ENCODE peak calls at places on chromosomes 5 and 9, in seven cellular contexts. One of them, this sample, is unnamed.

GRCh38 chr5:163498886-163499285 is 6.5 kb upstream of the MAT2B start:
- DNase-seq in epithelial cell of esophagus: peak; percentile 34
- DNase-seq in brain microvascular endothelial cell: peak; percentile 83
- DNase-seq in neural progenitor cell: no peak
- DNase-seq in mammary epithelial cell: peak; percentile 13
- DNase-seq in dorsolateral prefrontal cortex: no peak
- DNase-seq in H1: no peak
- DNase-seq in this sample: no peak

GRCh38 chr9:95441081-95441480 is 75.7 kb downstream of the PTCH1 start:
- DNase-seq in neural progenitor cell: no peak
- DNase-seq in dorsolateral prefrontal cortex: no peak
- DNase-seq in epithelial cell of esophagus: no peak
- DNase-seq in mammary epithelial cell: no peak
- DNase-seq in H1: peak; percentile 10
- DNase-seq in brain microvascular endothelial cell: no peak
- DNase-seq in this sample: no peak

GRCh38 chr5:177470759-177471536 is 2.5 kb downstream of the DBN1 start:
- DNase-seq in neural progenitor cell: no peak
- DNase-seq in brain microvascular endothelial cell: peak; percentile 74
- DNase-seq in dorsolateral prefrontal cortex: no peak
- DNase-seq in mammary epithelial cell: no peak
- DNase-seq in H1: no peak
- DNase-seq in epithelial cell of esophagus: peak; percentile 63
- DNase-seq in this sample: no peak

GRCh38 chr5:150661821-150662596 is 958 bp downstream of the MYOZ3 start:
- DNase-seq in brain microvascular endothelial cell: no peak
- DNase-seq in dorsolateral prefrontal cortex: no peak
- DNase-seq in neural progenitor cell: no peak
- DNase-seq in epithelial cell of esophagus: no peak
- DNase-seq in mammary epithelial cell: no peak
- DNase-seq in H1: no peak
- DNase-seq in this sample: no peak

GRCh38 chr9:17536027-17536426 is 42.8 kb upstream of the SH3GL2 start:
- DNase-seq in dorsolateral prefrontal cortex: no peak
- DNase-seq in mammary epithelial cell: peak; percentile 68
- DNase-seq in epithelial cell of esophagus: peak; percentile 70
- DNase-seq in H1: no peak
- DNase-seq in brain microvascular endothelial cell: no peak
- DNase-seq in neural progenitor cell: no peak
- DNase-seq in this sample: no peak

GRCh38 chr9:109910616-109911568 is 130.9 kb downstream of the PALM2AKAP2 start:
- DNase-seq in brain microvascular endothelial cell: peak; percentile 52
- DNase-seq in H1: no peak
- DNase-seq in epithelial cell of esophagus: peak; percentile 60
- DNase-seq in dorsolateral prefrontal cortex: no peak
- DNase-seq in mammary epithelial cell: peak; percentile 20
- DNase-seq in neural progenitor cell: no peak
- DNase-seq in this sample: no peak

GRCh38 chr5:90590-91547 is 1.1 kb upstream of the PLEKHG4B start:
- DNase-seq in neural progenitor cell: no peak
- DNase-seq in mammary epithelial cell: no peak
- DNase-seq in epithelial cell of esophagus: no peak
- DNase-seq in dorsolateral prefrontal cortex: no peak
- DNase-seq in H1: no peak
- DNase-seq in brain microvascular endothelial cell: peak; percentile 25
- DNase-seq in this sample: no peak

GRCh38 chr9:114413909-114414308 is 26.1 kb upstream of the AKNA start:
- DNase-seq in neural progenitor cell: no peak
- DNase-seq in H1: no peak
- DNase-seq in mammary epithelial cell: no peak
- DNase-seq in epithelial cell of esophagus: no peak
- DNase-seq in dorsolateral prefrontal cortex: no peak
- DNase-seq in brain microvascular endothelial cell: peak; percentile 76
- DNase-seq in this sample: no peak

GRCh38 chr9:108478431-108478837 is 377.4 kb downstream of the ACTL7B start:
- DNase-seq in H1: no peak
- DNase-seq in brain microvascular endothelial cell: peak; percentile 85
- DNase-seq in dorsolateral prefrontal cortex: no peak
- DNase-seq in mammary epithelial cell: peak; percentile 94
- DNase-seq in neural progenitor cell: no peak
- DNase-seq in epithelial cell of esophagus: peak; percentile 96
- DNase-seq in this sample: peak; percentile 80
- H3K4me3 ChIP-seq in H1: no peak overlapping the region
- H3K4me3 ChIP-seq in brain microvascular endothelial cell: no peak overlapping the region
- H3K4me3 ChIP-seq in dorsolateral prefrontal cortex: no peak overlapping the region
- H3K4me3 ChIP-seq in mammary epithelial cell: no peak overlapping the region
- H3K4me3 ChIP-seq in neural progenitor cell: no peak overlapping the region
- H3K4me3 ChIP-seq in epithelial cell of esophagus: no peak overlapping the region
- H3K4me3 ChIP-seq in this sample: no peak overlapping the region

DNA sequence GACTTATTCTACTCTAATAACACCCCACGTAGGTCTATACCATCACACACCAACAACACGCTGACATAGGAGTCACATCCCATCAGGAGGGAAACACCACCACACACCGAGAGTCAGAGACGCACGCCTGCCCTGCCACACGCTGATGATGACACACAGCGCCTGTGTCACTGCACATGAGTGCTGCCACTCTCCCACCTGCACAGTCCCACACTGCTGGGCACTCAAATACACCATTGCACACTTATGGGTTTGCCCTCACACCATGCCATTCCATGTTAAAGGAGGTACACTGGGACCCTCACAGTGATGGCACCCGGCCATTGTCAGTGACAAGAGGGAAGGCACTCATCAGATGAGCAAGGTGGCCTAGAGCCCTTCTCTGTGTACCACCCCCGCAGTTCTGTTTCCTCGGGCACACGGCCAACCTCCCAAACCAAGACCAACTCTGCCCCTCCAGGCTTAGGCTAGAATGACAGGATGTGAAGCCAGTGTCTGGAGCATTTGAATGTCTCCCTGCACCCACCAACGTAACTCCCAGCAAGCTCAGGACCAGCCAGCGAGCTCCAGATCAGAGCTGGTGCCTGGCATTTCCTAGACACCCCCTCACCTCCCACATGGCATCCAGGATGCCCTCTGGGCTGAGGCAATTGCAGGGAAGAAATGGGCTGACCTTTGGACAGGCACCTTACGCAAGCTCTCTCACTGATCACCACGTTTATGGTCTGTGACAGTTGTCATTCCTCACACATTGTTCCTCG is 3.6 kb upstream of the CPLX2 start:
- DNase-seq in neural progenitor cell: peak; percentile 67
- DNase-seq in dorsolateral prefrontal cortex: no peak
- DNase-seq in brain microvascular endothelial cell: no peak
- DNase-seq in mammary epithelial cell: peak; percentile 17
- DNase-seq in H1: peak; percentile 65
- DNase-seq in epithelial cell of esophagus: no peak
- DNase-seq in this sample: no peak
- TF ChIP-seq CTCF in neural progenitor cell: peak; percentile 49
- TF ChIP-seq CTCF in dorsolateral prefrontal cortex: no peak
- TF ChIP-seq CTCF in brain microvascular endothelial cell: no peak
- TF ChIP-seq CTCF in mammary epithelial cell: no peak
- TF ChIP-seq CTCF in H1: peak; percentile 86
- TF ChIP-seq CTCF in epithelial cell of esophagus: no peak
- TF ChIP-seq CTCF in this sample: peak; percentile 17

DNA sequence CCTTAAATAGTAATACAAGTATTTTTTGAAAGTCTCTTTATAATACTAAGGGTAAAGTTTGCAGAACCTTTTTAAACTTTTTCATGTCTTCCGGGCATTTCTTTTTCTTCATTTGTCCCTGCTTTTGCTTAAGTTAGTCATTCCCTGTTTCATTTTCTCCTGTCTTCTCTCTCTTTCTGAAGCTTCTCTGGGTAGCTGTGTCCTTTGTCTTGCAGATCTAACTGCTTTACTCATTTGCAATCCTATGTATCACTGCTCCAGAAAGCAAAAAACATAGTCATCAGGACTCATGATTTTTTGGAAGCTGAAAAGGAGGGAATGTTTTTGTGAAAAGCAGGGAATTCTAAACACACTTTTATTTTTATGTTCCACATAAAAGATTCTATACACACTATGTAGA is 301.7 kb downstream of the MRPS30 start:
- DNase-seq in H1: no peak
- DNase-seq in epithelial cell of esophagus: no peak
- DNase-seq in mammary epithelial cell: no peak
- DNase-seq in neural progenitor cell: no peak
- DNase-seq in dorsolateral prefrontal cortex: no peak
- DNase-seq in brain microvascular endothelial cell: no peak
- DNase-seq in this sample: no peak
- H3K4me3 ChIP-seq in H1: no peak overlapping the region
- H3K4me3 ChIP-seq in epithelial cell of esophagus: no peak overlapping the region
- H3K4me3 ChIP-seq in mammary epithelial cell: no peak overlapping the region
- H3K4me3 ChIP-seq in neural progenitor cell: no peak overlapping the region
- H3K4me3 ChIP-seq in dorsolateral prefrontal cortex: no peak overlapping the region
- H3K4me3 ChIP-seq in brain microvascular endothelial cell: no peak overlapping the region
- H3K4me3 ChIP-seq in this sample: no peak overlapping the region

GRCh38 chr5:60959156-60959555 is 14.2 kb downstream of the NDUFAF2 start:
- DNase-seq in neural progenitor cell: no peak
- DNase-seq in brain microvascular endothelial cell: no peak
- DNase-seq in epithelial cell of esophagus: peak; percentile 22
- DNase-seq in mammary epithelial cell: peak; percentile 14
- DNase-seq in H1: no peak
- DNase-seq in dorsolateral prefrontal cortex: no peak
- DNase-seq in this sample: no peak
- TF ChIP-seq CTCF in neural progenitor cell: peak; percentile 28
- TF ChIP-seq CTCF in brain microvascular endothelial cell: no peak
- TF ChIP-seq CTCF in epithelial cell of esophagus: no peak
- TF ChIP-seq CTCF in mammary epithelial cell: peak; percentile 27
- TF ChIP-seq CTCF in H1: no peak
- TF ChIP-seq CTCF in dorsolateral prefrontal cortex: no peak
- TF ChIP-seq CTCF in this sample: peak; percentile 6

GRCh38 chr9:107751522-107752235 is 262.1 kb upstream of the KLF4 start:
- DNase-seq in epithelial cell of esophagus: peak; percentile 81
- DNase-seq in brain microvascular endothelial cell: peak; percentile 59
- DNase-seq in neural progenitor cell: no peak
- DNase-seq in dorsolateral prefrontal cortex: peak; percentile 46
- DNase-seq in H1: no peak
- DNase-seq in mammary epithelial cell: peak; percentile 81
- DNase-seq in this sample: no peak
- H3K4me3 ChIP-seq in epithelial cell of esophagus: no peak overlapping the region
- H3K4me3 ChIP-seq in brain microvascular endothelial cell: no peak overlapping the region
- H3K4me3 ChIP-seq in neural progenitor cell: no peak overlapping the region
- H3K4me3 ChIP-seq in dorsolateral prefrontal cortex: no peak overlapping the region
- H3K4me3 ChIP-seq in H1: no peak overlapping the region
- H3K4me3 ChIP-seq in mammary epithelial cell: no peak overlapping the region
- H3K4me3 ChIP-seq in this sample: no peak overlapping the region

GRCh38 chr5:43627028-43627427 is 24.0 kb downstream of the NNT start:
- DNase-seq in mammary epithelial cell: peak; percentile 50
- DNase-seq in epithelial cell of esophagus: peak; percentile 75
- DNase-seq in dorsolateral prefrontal cortex: no peak
- DNase-seq in brain microvascular endothelial cell: peak; percentile 62
- DNase-seq in neural progenitor cell: peak; percentile 71
- DNase-seq in H1: no peak
- DNase-seq in this sample: no peak

GRCh38 chr5:43634621-43635020 is 31.6 kb downstream of the NNT start:
- DNase-seq in epithelial cell of esophagus: no peak
- DNase-seq in brain microvascular endothelial cell: no peak
- DNase-seq in H1: no peak
- DNase-seq in dorsolateral prefrontal cortex: no peak
- DNase-seq in mammary epithelial cell: no peak
- DNase-seq in neural progenitor cell: no peak
- DNase-seq in this sample: no peak

GRCh38 chr5:43635374-43635773 is 32.4 kb downstream of the NNT start:
- DNase-seq in brain microvascular endothelial cell: peak; percentile 12
- DNase-seq in dorsolateral prefrontal cortex: no peak
- DNase-seq in H1: no peak
- DNase-seq in neural progenitor cell: no peak
- DNase-seq in mammary epithelial cell: peak; percentile 3
- DNase-seq in epithelial cell of esophagus: no peak
- DNase-seq in this sample: no peak

GRCh38 chr5:43636076-43636475 is 33.1 kb downstream of the NNT start:
- DNase-seq in brain microvascular endothelial cell: no peak
- DNase-seq in H1: no peak
- DNase-seq in mammary epithelial cell: no peak
- DNase-seq in neural progenitor cell: no peak
- DNase-seq in dorsolateral prefrontal cortex: no peak
- DNase-seq in epithelial cell of esophagus: no peak
- DNase-seq in this sample: no peak

GRCh38 chr5:43631182-43631910 is 28.4 kb downstream of the NNT start:
- DNase-seq in dorsolateral prefrontal cortex: no peak
- DNase-seq in brain microvascular endothelial cell: peak; percentile 80
- DNase-seq in neural progenitor cell: peak; percentile 93
- DNase-seq in H1: peak; percentile 54
- DNase-seq in epithelial cell of esophagus: peak; percentile 78
- DNase-seq in mammary epithelial cell: peak; percentile 59
- DNase-seq in this sample: peak; percentile 44
- TF ChIP-seq CTCF in dorsolateral prefrontal cortex: peak; percentile 69
- TF ChIP-seq CTCF in brain microvascular endothelial cell: peak; percentile 67
- TF ChIP-seq CTCF in neural progenitor cell: peak; percentile 78
- TF ChIP-seq CTCF in H1: peak; percentile 70
- TF ChIP-seq CTCF in epithelial cell of esophagus: peak; percentile 65
- TF ChIP-seq CTCF in mammary epithelial cell: peak; percentile 65
- TF ChIP-seq CTCF in this sample: peak; percentile 69

This sample was measured in retinal pigment epithelial cell.